ENCODE peak calls at places on chromosomes 3 and 15, in six cellular contexts. V, M, U, I, E and A are unnamed samples.

GRCh38 chr15:58555168-58556027 is 123.6 kb downstream of the LIPC start:
- DNase-seq in E (no peak), M (no peak), V (no peak), I (no peak), U (no peak), A (no peak)

GRCh38 chr3:126447456-126448106 is 28.1 kb downstream of the ZXDC start:
- DNase-seq in V (no peak), I (no peak), E (no peak), M (no peak), U (no peak), A (no peak)

GRCh38 chr3:175346573-175347356 is 487.6 kb downstream of the NAALADL2 start:
- DNase-seq in M (no peak), V (no peak), U (no peak), E (no peak), I (no peak), A (no peak)

GRCh38 chr15:38842991-38843610 is 278.5 kb upstream of the RASGRP1 start:
- DNase-seq in M (no peak), I (no peak), V (no peak), U (no peak), E (no peak), A (no peak)

GRCh38 chr3:16427309-16427965 is 86.1 kb downstream of the RFTN1 start:
- DNase-seq in U (no peak), V (no peak), M (no peak), I (no peak), E (no peak), A (no peak)

GRCh38 chr3:15345051-15345607 is 12.7 kb upstream of the SH3BP5 start:
- DNase-seq in V (peak), U (no peak), E (no peak), M (no peak), I (no peak), A (no peak)

GRCh38 chr3:128416578-128417150 is 50.0 kb downstream of the DNAJB8 start:
- DNase-seq in E (no peak), V (no peak), M (no peak), U (no peak), I (no peak), A (no peak)

GRCh38 chr3:158098834-158099424 is 7.3 kb downstream of the SHOX2 start:
- DNase-seq in M (no peak), V (no peak), U (no peak), E (no peak), I (no peak), A (no peak)

GRCh38 chr3:83633758-83634157 is 1325.0 kb upstream of the CADM2 start:
- DNase-seq in V (no peak), U (no peak), E (no peak), I (no peak), M (no peak), A (no peak)

GRCh38 chr15:75832114-75832513 is 11.1 kb upstream of the UBE2Q2 start:
- DNase-seq in M (no peak), I (no peak), E (no peak), V (no peak), U (no peak), A (no peak)

GRCh38 chr3:45225465-45226205 is 452 bp downstream of the TMEM158 start:
- DNase-seq in E (no peak), I (no peak), V (no peak), M (peak), U (peak), A (no peak)

GRCh38 chr3:25725810-25726209 is 57.4 kb downstream of the NGLY1 start:
- DNase-seq in U (no peak), I (no peak), E (no peak), M (no peak), V (no peak), A (no peak)

DNA sequence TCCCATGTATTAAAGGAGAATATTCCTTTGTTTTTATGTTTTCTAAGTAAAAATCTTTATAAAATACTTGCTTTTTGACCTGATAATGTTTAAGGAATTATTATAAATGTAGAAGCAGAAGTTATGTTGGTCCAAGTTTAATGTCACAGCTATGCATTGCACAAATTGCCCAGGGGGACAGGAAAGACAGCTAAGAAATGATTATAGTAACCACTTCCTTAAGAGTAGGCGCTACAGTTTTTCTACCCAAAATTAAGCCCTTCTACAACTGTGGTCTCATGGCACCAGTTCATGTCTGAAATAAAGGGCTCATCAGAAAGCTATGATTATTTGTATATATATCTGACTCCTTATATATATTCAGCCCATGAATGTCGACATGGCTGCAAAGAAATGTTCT is 176.4 kb downstream of the GBE1 start:
- DNase-seq in V (no peak), M (no peak), I (no peak), U (no peak), E (no peak), A (no peak)
- TF ChIP-seq CTCF in V (no peak), M (no peak), I (no peak), U (no peak), E (no peak), A (no peak)

GRCh38 chr3:130528120-130528519 is 11.1 kb downstream of the COL6A6 start:
- DNase-seq in V (no peak), M (no peak), E (no peak), U (no peak), I (no peak), A (no peak)

GRCh38 chr3:130533247-130533646 is 16.3 kb downstream of the COL6A6 start:
- DNase-seq in V (no peak), E (no peak), U (no peak), M (no peak), I (no peak), A (no peak)

DNA sequence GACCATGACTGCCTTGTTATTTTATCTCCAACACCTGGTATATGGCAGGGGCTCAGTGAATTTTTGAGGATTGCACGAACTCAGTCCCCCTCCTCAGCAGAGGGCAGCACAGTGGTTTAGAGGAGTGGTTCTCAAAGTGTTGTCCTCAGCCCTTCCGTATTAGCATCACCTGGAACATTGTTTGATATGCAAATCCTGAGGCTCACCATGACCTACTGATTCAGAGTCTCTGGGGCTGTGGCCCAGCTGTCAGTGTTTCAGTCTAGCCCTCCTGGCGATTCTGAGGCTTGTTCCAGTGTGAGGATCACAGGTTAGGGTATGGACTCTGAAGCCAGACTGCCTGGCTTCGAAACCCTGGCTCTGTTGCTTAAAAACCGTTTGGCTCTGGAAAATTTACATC is 12.8 kb downstream of the COL6A6 start:
- DNase-seq in V (peak), E (no peak), U (no peak), M (no peak), I (no peak), A (no peak)
- TF ChIP-seq CTCF in V (peak), E (no peak), U (no peak), M (no peak), I (no peak), A (no peak)

GRCh38 chr3:185825379-185825638 is 467 bp upstream of the IGF2BP2 start:
- DNase-seq in M (no peak), I (no peak), E (no peak), U (no peak), V (no peak), A (no peak)

GRCh38 chr3:185824051-185824466 is 783 bp downstream of the IGF2BP2 start:
- DNase-seq in M (peak), I (no peak), V (no peak), E (peak), U (peak), A (no peak)

GRCh38 chr3:185823280-185824044 is 1.4 kb downstream of the IGF2BP2 start:
- DNase-seq in V (no peak), U (peak), M (peak), I (no peak), E (peak), A (no peak)

GRCh38 chr3:185825639-185826481 is 1.0 kb upstream of the IGF2BP2 start:
- DNase-seq in E (peak), V (peak), M (peak), I (no peak), U (peak), A (no peak)

GRCh38 chr3:185824467-185825378 is at the start of gene IGF2BP2:
- DNase-seq in E (peak), M (peak), V (peak), U (peak), I (peak), A (peak)
- TF ChIP-seq CTCF in E (no peak), M (no peak), V (no peak), U (peak), I (no peak), A (no peak)

GRCh38 chr3:134311693-134312071 is 61.0 kb upstream of the RYK start:
- DNase-seq in E (no peak), U (no peak), V (no peak), I (no peak), M (no peak), A (no peak)

GRCh38 chr3:134312072-134312872 is 61.6 kb upstream of the RYK start:
- DNase-seq in E (peak), M (peak), V (no peak), I (no peak), U (no peak), A (no peak)

GRCh38 chr3:134313839-134314587 is 60.2 kb downstream of the AMOTL2 start:
- DNase-seq in U (no peak), E (no peak), M (no peak), I (no peak), V (no peak), A (no peak)

GRCh38 chr3:134314588-134315285 is 59.5 kb downstream of the AMOTL2 start:
- DNase-seq in M (no peak), E (no peak), U (no peak), I (no peak), V (no peak), A (no peak)

GRCh38 chr3:134312873-134313838 is 61.1 kb downstream of the AMOTL2 start:
- DNase-seq in E (peak), I (no peak), M (peak), U (peak), V (no peak), A (no peak)
- TF ChIP-seq CTCF in E (peak), I (no peak), M (peak), U (peak), V (no peak), A (no peak)

DNA sequence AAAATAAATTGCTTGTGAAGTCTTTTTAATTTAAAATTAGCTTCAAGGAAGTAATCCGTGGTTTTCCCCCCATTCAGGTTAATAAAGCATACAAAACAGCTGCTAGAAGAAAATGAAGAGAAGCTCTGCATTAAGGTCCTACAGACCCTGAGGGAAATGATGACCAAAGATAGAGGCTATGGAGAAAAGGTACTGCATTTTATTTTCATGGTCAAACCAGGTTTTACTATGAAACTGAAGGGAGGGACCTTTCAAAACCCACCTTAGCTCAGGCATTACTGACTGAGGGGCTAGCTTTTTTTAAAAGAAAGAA is 218.5 kb downstream of the ITPR1 start:
- DNase-seq in I (no peak), U (no peak), M (no peak), V (no peak), E (no peak), A (no peak)
- TF ChIP-seq CTCF in I (peak), U (no peak), M (peak), V (peak), E (no peak), A (no peak)

DNA sequence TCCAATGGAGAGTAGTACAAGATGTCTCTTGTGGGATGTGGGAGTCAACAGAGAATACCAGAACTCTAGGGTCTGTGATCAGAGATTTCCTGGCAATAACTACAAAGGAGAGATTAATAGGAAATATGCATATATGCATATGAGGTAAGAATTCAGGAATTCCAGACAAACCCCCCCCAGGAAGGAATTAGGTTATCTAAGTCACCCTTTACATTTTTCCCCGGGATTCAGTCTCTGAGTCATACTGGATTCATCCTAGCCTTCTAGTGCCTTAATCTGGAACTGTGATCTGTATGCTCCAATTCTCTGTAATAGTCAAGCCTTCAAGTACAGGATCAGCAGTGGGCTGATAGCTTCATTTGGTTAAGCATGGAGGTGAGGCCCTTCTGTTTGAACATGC is 49.4 kb downstream of the GTF2E1 start:
- DNase-seq in I (no peak), V (no peak), E (no peak), U (no peak), M (no peak), A (no peak)
- TF ChIP-seq CTCF in I (no peak), V (no peak), E (no peak), U (no peak), M (no peak), A (no peak)